ENCODE peak calls at places on chromosomes 11 and 22, in seven cellular contexts. A is CD4-positive, alpha-beta memory T cell; B is uterus; T is foreskin keratinocyte; X is HCT116; M is Peyer's patch; Y is HepG2. D is an unnamed sample.
A peak's percentile ranks its signal among the peaks of the same experiment; 100 is the strongest.

GRCh38 chr11:110318638-110319404 is 22.4 kb upstream of the RDX start:
- DNase-seq in A (no peak), B (no peak), T (no peak), X (no peak), M (no peak), Y (no peak), D (no peak)

GRCh38 chr11:47487421-47487820 is 38.5 kb upstream of the RAPSN start:
- DNase-seq in A (no peak), B (no peak), T (no peak), X (no peak), M (no peak), Y (no peak), D (no peak)

GRCh38 chr22:21568207-21569075 is 927 bp downstream of the UBE2L3 start:
- DNase-seq in A (no peak), B (no peak), T (no peak), X (no peak), M (no peak), Y (peak; percentile 34), D (peak; percentile 78)

GRCh38 chr22:49976439-49977175 is 16.0 kb downstream of the PIM3 start:
- DNase-seq in A (peak; percentile 48), B (no peak), T (no peak), X (no peak), M (peak; percentile 50), Y (no peak), D (no peak)

GRCh38 chr11:42967653-42968052 is 344.1 kb upstream of the API5 start:
- DNase-seq in A (no peak), B (no peak), T (no peak), X (no peak), M (no peak), Y (no peak), D (no peak)

GRCh38 chr11:120128392-120129172 is 9.3 kb downstream of the TRIM29 start:
- DNase-seq in A (no peak), B (peak; percentile 70), T (peak; percentile 94), X (no peak), M (no peak), Y (peak; percentile 18), D (peak; percentile 86)

GRCh38 chr22:43273902-43274484 is 69.2 kb downstream of the SCUBE1 start:
- DNase-seq in A (peak; percentile 29), B (peak; percentile 50), T (peak; percentile 29), X (peak; percentile 47), M (no peak), Y (peak; percentile 47), D (no peak)

GRCh38 chr11:94423467-94423866 is 22.2 kb upstream of the GPR83 start:
- DNase-seq in A (no peak), B (no peak), T (no peak), X (no peak), M (no peak), Y (no peak), D (no peak)

GRCh38 chr22:50282361-50283144 is 12.4 kb upstream of the MAPK11 start:
- DNase-seq in A (no peak), B (no peak), T (peak; percentile 92), X (peak; percentile 77), M (no peak), Y (no peak), D (no peak)

GRCh38 chr22:25666308-25666707 is 75.7 kb upstream of the MYO18B start:
- DNase-seq in A (no peak), B (peak; percentile 74), T (no peak), X (no peak), M (no peak), Y (peak; percentile 95), D (peak; percentile 79)

GRCh38 chr11:33687733-33688479 is 12.7 kb downstream of the C11orf91 start:
- DNase-seq in A (no peak), B (no peak), T (peak; percentile 84), X (peak; percentile 60), M (no peak), Y (peak; percentile 60), D (no peak)

GRCh38 chr11:69642913-69643632 is 2.1 kb downstream of the CCND1 start:
- DNase-seq in A (peak; percentile 73), B (peak; percentile 80), T (peak; percentile 47), X (no peak), M (peak; percentile 76), Y (peak; percentile 50), D (peak; percentile 94)

GRCh38 chr11:130703489-130704190 is 212.6 kb downstream of the SNX19 start:
- DNase-seq in A (no peak), B (no peak), T (no peak), X (no peak), M (no peak), Y (no peak), D (no peak)

GRCh38 chr11:1222491-1223345 is at the start of gene MUC5B:
- DNase-seq in A (no peak), B (no peak), T (no peak), X (no peak), M (no peak), Y (no peak), D (peak; percentile 43)

GRCh38 chr11:117597083-117597482 is 199.9 kb downstream of the DSCAML1 start:
- DNase-seq in A (peak; percentile 9), B (no peak), T (peak; percentile 11), X (peak; percentile 12), M (no peak), Y (peak; percentile 21), D (no peak)

GRCh38 chr22:26033586-26033985 is 135.7 kb upstream of the SEZ6L start:
- DNase-seq in A (no peak), B (no peak), T (no peak), X (no peak), M (no peak), Y (no peak), D (no peak)

GRCh38 chr22:38110863-38111852 is 674 bp upstream of the BAIAP2L2 start:
- DNase-seq in A (no peak), B (no peak), T (no peak), X (no peak), M (no peak), Y (peak; percentile 49), D (peak; percentile 75)

GRCh38 chr22:28920757-28921584 is 37.6 kb downstream of the ZNRF3 start:
- DNase-seq in A (no peak), B (no peak), T (no peak), X (no peak), M (no peak), Y (peak; percentile 97), D (peak; percentile 15)

GRCh38 chr11:132576706-132577105 is 955.6 kb downstream of the OPCML start:
- DNase-seq in A (no peak), B (no peak), T (peak; percentile 57), X (no peak), M (no peak), Y (no peak), D (no peak)

GRCh38 chr11:8709002-8709672 is 26.5 kb downstream of the RPL27A start:
- DNase-seq in A (no peak), B (peak; percentile 97), T (no peak), X (no peak), M (no peak), Y (no peak), D (peak; percentile 96)

GRCh38 chr11:55401011-55401410 is 33.2 kb downstream of the OR4A15 start:
- DNase-seq in A (no peak), B (no peak), T (no peak), X (no peak), M (no peak), Y (no peak), D (no peak)

GRCh38 chr11:81596709-81597108 is 1137.0 kb downstream of the FAM181B start:
- DNase-seq in A (no peak), B (no peak), T (no peak), X (no peak), M (no peak), Y (no peak), D (no peak)

GRCh38 chr11:72676874-72677341 is 2.7 kb upstream of the PDE2A start:
- DNase-seq in A (peak; percentile 62), B (peak; percentile 68), T (no peak), X (no peak), M (peak; percentile 36), Y (peak; percentile 15), D (peak; percentile 75)

DNA sequence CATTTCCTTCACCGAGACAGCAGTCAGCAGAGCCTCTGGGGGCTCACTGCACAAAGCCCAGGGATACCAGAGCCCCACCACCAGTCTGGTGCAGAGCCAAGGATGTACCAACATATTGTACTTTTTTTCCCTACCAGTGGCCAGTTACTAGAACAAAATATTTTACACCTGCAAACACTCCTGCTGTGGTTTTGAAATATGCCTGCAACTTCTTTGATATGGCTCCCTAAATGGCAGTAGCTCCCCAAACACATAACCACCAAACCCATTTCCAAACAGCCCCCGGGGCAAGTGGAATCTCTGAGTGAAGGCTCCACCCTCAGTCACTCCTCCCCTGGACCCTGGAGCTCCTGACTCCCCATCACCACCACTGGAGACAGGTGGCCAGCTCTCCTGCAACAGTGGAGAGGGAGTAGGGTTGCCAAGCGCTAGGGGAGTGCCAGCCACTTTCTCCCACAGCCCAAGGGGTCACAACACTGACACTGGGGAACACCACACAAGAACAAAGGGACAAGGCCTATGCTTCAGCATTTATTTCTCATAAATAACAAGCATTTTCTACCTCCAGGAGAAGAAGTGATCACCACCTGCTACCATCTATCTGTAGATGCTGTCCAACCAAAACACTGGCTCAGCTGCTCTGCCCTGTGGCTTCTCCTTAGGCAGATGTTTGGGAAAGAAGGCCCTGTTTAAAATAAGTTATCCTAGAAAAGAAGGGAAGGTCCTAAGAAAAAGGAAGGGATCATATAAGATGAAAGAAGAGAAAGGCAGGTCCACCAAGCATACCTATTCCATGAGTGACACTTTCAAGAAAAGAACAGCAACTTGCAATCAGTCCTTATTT is 15.1 kb downstream of the DGCR2 start:
- DNase-seq in A (no peak), B (no peak), T (no peak), X (no peak), M (no peak), Y (no peak), D (no peak)
- H3K4me1 ChIP-seq in A (peaks cover 61% of the 10 kb centered on the region), B (peaks cover 12% of the 10 kb centered on the region), T (peaks cover 17% of the 10 kb centered on the region), X (no peaks in the 10 kb centered on the region), M (peaks cover 6% of the 10 kb centered on the region), Y (peaks cover 18% of the 10 kb centered on the region), D (no peaks in the 10 kb centered on the region)

GRCh38 chr22:36362077-36362476 is 25.7 kb downstream of the MYH9 start:
- DNase-seq in A (no peak), B (no peak), T (no peak), X (no peak), M (no peak), Y (no peak), D (no peak)
- H3K4me1 ChIP-seq in A (peaks cover 100% of the 10 kb centered on the region), B (peaks cover 62% of the 10 kb centered on the region), T (peaks cover 78% of the 10 kb centered on the region), X (peaks cover 85% of the 10 kb centered on the region), M (peaks cover 35% of the 10 kb centered on the region), Y (peaks cover 100% of the 10 kb centered on the region), D (peaks cover 15% of the 10 kb centered on the region)

GRCh38 chr22:17154971-17155370 is 4.1 kb downstream of the HDHD5 start:
- DNase-seq in A (no peak), B (no peak), T (no peak), X (no peak), M (no peak), Y (no peak), D (no peak)
- H3K4me1 ChIP-seq in A (peaks cover 38% of the 10 kb centered on the region), B (no peaks in the 10 kb centered on the region), T (no peaks in the 10 kb centered on the region), X (peaks cover 10% of the 10 kb centered on the region), M (no peaks in the 10 kb centered on the region), Y (no peaks in the 10 kb centered on the region), D (no peaks in the 10 kb centered on the region)

GRCh38 chr22:32396255-32396654 is 15.8 kb downstream of the RTCB start:
- DNase-seq in A (no peak), B (no peak), T (no peak), X (no peak), M (no peak), Y (no peak), D (no peak)

GRCh38 chr22:32396746-32397145 is 15.3 kb downstream of the RTCB start:
- DNase-seq in A (no peak), B (no peak), T (peak; percentile 18), X (no peak), M (no peak), Y (no peak), D (no peak)

GRCh38 chr22:32389685-32390084 is 22.4 kb downstream of the RTCB start:
- DNase-seq in A (no peak), B (no peak), T (no peak), X (no peak), M (no peak), Y (no peak), D (no peak)

GRCh38 chr22:32395107-32395506 is 16.9 kb downstream of the RTCB start:
- DNase-seq in A (no peak), B (no peak), T (no peak), X (no peak), M (no peak), Y (no peak), D (no peak)
- H3K4me1 ChIP-seq in A (no peaks in the 10 kb centered on the region), B (no peaks in the 10 kb centered on the region), T (no peaks in the 10 kb centered on the region), X (no peaks in the 10 kb centered on the region), M (no peaks in the 10 kb centered on the region), Y (peaks cover 12% of the 10 kb centered on the region), D (no peaks in the 10 kb centered on the region)

D was measured in aorta.